ENCODE peak calls at places on chromosomes 3 and 15, in eight cellular contexts. Q is A549, P is transverse colon, B is NCI-H146, I is NCI-H748 treated with DMSO at 0.1 percent for 48 hours, D is substantia nigra, N is HuH-7, T is NCI-H2081. C is an unnamed sample.

GRCh38 chr3:119649764-119650163 is 10.6 kb downstream of the POPDC2 start:
- DNase-seq in Q (no peak), P (no peak), B (no peak), I (no peak), D (no peak), N (no peak), T (no peak), C (no peak)

GRCh38 chr3:44995142-44995770 is 19.2 kb downstream of the EXOSC7 start:
- DNase-seq in Q (no peak), P (no peak), B (no peak), I (peak; percentile 78), D (no peak), N (peak; percentile 66), T (peak; percentile 31), C (peak; percentile 64)

GRCh38 chr3:127286571-127287140 is 1.2 kb downstream of the PRR20G start:
- DNase-seq in Q (no peak), P (no peak), B (no peak), I (no peak), D (no peak), N (no peak), T (no peak), C (no peak)

GRCh38 chr15:56919708-56920637 is 1.5 kb downstream of the TCF12 start:
- DNase-seq in Q (peak; percentile 63), P (peak; percentile 28), B (peak; percentile 37), I (peak; percentile 22), D (peak; percentile 36), N (peak; percentile 24), T (peak; percentile 11), C (peak; percentile 61)

GRCh38 chr3:101667331-101667730 is 9.6 kb downstream of the ZBTB11 start:
- DNase-seq in Q (no peak), P (no peak), B (no peak), I (no peak), D (no peak), N (no peak), T (no peak), C (no peak)

GRCh38 chr15:40291088-40291574 is 8.3 kb upstream of the ANKRD63 start:
- DNase-seq in Q (peak; percentile 38), P (peak; percentile 68), B (peak; percentile 61), I (peak; percentile 3), D (no peak), N (peak; percentile 76), T (no peak), C (peak; percentile 71)

GRCh38 chr3:104896624-104897023 is 470.1 kb upstream of the ALCAM start:
- DNase-seq in Q (no peak), P (no peak), B (no peak), I (no peak), D (no peak), N (no peak), T (no peak), C (no peak)

GRCh38 chr3:13581485-13582365 is 32.8 kb downstream of the FBLN2 start:
- DNase-seq in Q (no peak), P (no peak), B (no peak), I (no peak), D (no peak), N (no peak), T (no peak), C (no peak)

GRCh38 chr15:58795825-58796224 is 24.7 kb downstream of the MINDY2 start:
- DNase-seq in Q (no peak), P (no peak), B (no peak), I (no peak), D (no peak), N (no peak), T (no peak), C (no peak)

GRCh38 chr3:129482721-129483120 is 42.7 kb downstream of the IFT122 start:
- DNase-seq in Q (no peak), P (no peak), B (no peak), I (no peak), D (no peak), N (no peak), T (peak; percentile 10), C (no peak)

GRCh38 chr3:132637590-132637989 is 22.0 kb downstream of the ACAD11 start:
- DNase-seq in Q (no peak), P (no peak), B (no peak), I (no peak), D (no peak), N (no peak), T (no peak), C (peak; percentile 49)

GRCh38 chr3:69688400-69688799 is 50.9 kb upstream of the MITF start:
- DNase-seq in Q (no peak), P (no peak), B (no peak), I (no peak), D (no peak), N (no peak), T (no peak), C (no peak)

GRCh38 chr3:71958533-71958932 is 173.6 kb upstream of the PROK2 start:
- DNase-seq in Q (no peak), P (no peak), B (no peak), I (no peak), D (no peak), N (no peak), T (no peak), C (no peak)

C was measured in mesenchymal stem cell.